ENCODE peak calls at places on chromosomes 1 and 21, in four cellular contexts. L is K562, D is GM12891, P is GM12878. A is an unnamed sample.

GRCh38 chr1:29849038-29849750 is 612.9 kb downstream of the PTPRU start:
- DNase-seq in L (peak), P (peak), D (peak), A (peak)

GRCh38 chr1:195768377-195768776 is 839.9 kb downstream of the KCNT2 start:
- DNase-seq in L (no peak), P (no peak), D (no peak), A (no peak)

GRCh38 chr1:205068457-205069035 is 15.7 kb downstream of the TMEM81 start:
- DNase-seq in P (no peak), D (no peak), L (no peak), A (no peak)

GRCh38 chr1:2563205-2563604 is 7.0 kb downstream of the TNFRSF14 start:
- DNase-seq in P (no peak), L (no peak), D (no peak), A (no peak)

GRCh38 chr1:202122639-202123335 is at the start of gene GPR37L1:
- DNase-seq in L (peak), P (no peak), D (no peak), A (no peak)

GRCh38 chr1:228871314-228872061 is 136.2 kb downstream of the RHOU start:
- DNase-seq in P (no peak), D (no peak), L (no peak), A (no peak)

GRCh38 chr1:234408757-234409156 is 35.5 kb downstream of the COA6 start:
- DNase-seq in P (no peak), L (no peak), D (no peak), A (no peak)

GRCh38 chr1:23530750-23531651 is at the start of gene E2F2:
- DNase-seq in D (peak), L (peak), P (no peak), A (peak)

GRCh38 chr1:33342041-33342723 is 21.3 kb upstream of the A3GALT2 start:
- DNase-seq in L (no peak), P (peak), D (no peak), A (no peak)

GRCh38 chr1:161805399-161806197 is 39.5 kb downstream of the ATF6 start:
- DNase-seq in P (no peak), L (no peak), D (no peak), A (no peak)
- TF ChIP-seq SPI1 in P (no peak), L (no peak), D (no peak), A (no peak)

GRCh38 chr21:34192646-34193285 is 119.4 kb downstream of the MRPS6 start:
- DNase-seq in P (peak), L (no peak), D (no peak), A (no peak)
- TF ChIP-seq SPI1 in P (peak), L (no peak), D (no peak), A (no peak)

DNA sequence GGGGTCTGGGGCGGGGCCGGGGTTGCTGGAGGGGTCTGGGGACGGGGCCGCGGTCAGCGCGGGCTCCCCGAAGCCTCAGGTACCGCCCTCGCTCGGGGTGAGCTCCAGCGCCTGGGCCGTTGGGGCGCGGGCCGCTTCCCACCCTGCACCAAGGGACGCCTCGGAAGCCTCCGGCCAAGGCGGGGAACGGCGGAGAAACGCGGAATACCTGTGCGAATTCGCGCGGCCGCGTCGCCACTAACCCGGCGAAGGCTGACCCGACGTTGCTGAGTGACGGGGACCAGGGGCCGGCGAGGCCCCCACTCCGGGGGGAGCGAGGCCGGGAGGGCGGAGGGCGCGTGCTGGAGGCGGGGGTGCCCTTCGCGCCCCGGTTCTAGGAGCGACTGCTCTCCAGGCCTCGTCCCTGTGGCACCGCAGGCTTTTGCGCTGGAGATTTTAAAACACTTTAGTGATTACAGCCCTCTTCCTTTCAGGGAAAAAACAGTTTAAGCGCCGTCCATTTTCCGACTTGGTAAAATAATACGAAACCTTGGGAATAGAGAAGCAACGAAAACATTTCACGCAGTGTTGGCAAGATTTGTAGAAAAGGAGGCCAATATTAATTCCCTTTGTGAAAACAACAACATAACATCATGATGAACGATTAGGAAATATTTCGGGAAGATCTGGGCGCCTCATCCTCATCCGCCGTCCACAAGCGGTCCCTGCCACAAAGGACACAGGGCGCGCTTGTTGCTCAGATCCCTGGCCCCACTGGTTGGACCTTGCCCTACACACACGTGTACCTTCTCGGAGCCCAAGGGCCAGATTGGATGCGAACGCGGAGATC is 971 bp upstream of the GNG4 start:
- DNase-seq in P (no peak), L (no peak), D (no peak), A (no peak)
- TF ChIP-seq SPI1 in P (no peak), L (no peak), D (no peak), A (no peak)

GRCh38 chr1:26288311-26288941 is 8.5 kb downstream of the SH3BGRL3 start:
- DNase-seq in P (no peak), L (peak), D (no peak), A (peak)

GRCh38 chr1:26285366-26286063 is 5.6 kb downstream of the SH3BGRL3 start:
- DNase-seq in P (no peak), L (peak), D (no peak), A (peak)

GRCh38 chr1:26286064-26286416 is 6.2 kb downstream of the SH3BGRL3 start:
- DNase-seq in P (no peak), D (no peak), L (no peak), A (no peak)

GRCh38 chr1:26289158-26290059 is 9.5 kb downstream of the SH3BGRL3 start:
- DNase-seq in P (no peak), L (no peak), D (peak), A (peak)

DNA sequence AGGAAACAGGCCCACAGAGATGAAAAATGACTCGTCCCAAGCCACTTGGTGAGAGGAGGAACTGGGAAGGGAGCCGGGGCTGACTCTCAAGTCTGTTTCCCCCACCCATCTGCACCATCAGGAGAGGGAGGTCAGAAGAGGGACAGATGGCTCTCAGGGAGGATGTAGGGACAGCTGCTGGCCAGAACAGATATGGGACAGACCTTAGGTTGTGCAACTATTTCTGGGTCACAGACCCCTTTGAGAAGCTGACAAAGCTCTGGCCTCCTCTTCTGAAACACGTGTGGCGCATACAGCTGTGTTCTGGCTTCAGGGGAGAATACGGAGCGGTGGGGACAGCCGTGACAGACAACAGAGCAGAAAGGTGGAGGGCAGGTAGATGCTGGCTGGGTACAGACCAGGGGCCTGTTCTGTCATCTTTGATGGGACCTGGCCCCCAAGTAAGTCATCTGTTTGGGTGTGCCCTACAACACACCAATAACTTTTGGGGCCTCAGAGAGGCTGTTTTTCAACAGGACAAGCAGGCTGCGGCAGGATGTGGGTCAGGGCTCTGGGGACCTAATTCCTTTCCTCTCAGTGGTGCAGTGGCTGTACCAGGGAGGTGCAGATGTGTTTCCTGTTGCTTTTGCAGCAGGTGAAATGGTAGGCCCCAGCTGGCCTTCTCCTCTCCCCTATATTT is 7.3 kb downstream of the SH3BGRL3 start:
- DNase-seq in L (peak), D (peak), P (no peak), A (peak)
- TF ChIP-seq SPI1 in L (peak), D (peak), P (peak), A (peak)

DNA sequence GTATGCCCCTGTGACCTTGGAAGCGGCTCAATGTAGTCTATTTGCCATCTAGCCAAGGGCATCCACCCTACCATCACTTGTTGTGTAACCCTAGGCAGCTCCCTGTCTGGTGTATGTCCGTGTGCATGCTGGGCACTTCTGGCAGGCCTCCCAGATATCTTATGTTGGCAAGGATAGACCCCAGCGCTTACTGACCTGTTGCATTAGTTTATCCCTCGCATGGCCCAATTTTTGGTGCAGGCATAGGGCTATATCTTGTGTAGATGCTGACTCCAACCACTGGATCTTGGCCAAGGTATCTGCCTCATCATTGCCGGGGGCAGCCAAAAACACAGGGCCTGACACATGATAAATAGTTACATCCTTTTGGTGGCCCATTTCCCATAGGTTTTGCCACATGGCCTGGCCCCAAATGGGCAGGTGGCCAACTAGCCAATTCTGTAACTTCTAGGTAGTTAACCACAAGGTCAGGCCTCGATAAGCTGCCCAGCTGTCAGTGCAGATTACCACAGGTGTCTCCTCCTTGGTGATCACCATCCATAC is 14.0 kb upstream of the TBX19 start:
- DNase-seq in D (no peak), L (no peak), P (no peak), A (no peak)
- TF ChIP-seq SPI1 in D (no peak), L (no peak), P (no peak), A (no peak)

GRCh38 chr1:27590917-27591508 is 12.9 kb downstream of the AHDC1 start:
- DNase-seq in P (no peak), L (no peak), D (no peak), A (no peak)

GRCh38 chr1:27585684-27586083 is 18.3 kb downstream of the AHDC1 start:
- DNase-seq in P (no peak), L (no peak), D (no peak), A (no peak)

GRCh38 chr1:27589841-27590426 is 14.0 kb downstream of the AHDC1 start:
- DNase-seq in L (no peak), D (no peak), P (no peak), A (no peak)

GRCh38 chr1:27589441-27589840 is 14.5 kb downstream of the AHDC1 start:
- DNase-seq in P (no peak), L (no peak), D (no peak), A (no peak)

GRCh38 chr1:27588256-27589232 is 15.4 kb downstream of the AHDC1 start:
- DNase-seq in L (no peak), D (no peak), P (no peak), A (no peak)
- TF ChIP-seq SPI1 in L (no peak), D (no peak), P (no peak), A (no peak)

DNA sequence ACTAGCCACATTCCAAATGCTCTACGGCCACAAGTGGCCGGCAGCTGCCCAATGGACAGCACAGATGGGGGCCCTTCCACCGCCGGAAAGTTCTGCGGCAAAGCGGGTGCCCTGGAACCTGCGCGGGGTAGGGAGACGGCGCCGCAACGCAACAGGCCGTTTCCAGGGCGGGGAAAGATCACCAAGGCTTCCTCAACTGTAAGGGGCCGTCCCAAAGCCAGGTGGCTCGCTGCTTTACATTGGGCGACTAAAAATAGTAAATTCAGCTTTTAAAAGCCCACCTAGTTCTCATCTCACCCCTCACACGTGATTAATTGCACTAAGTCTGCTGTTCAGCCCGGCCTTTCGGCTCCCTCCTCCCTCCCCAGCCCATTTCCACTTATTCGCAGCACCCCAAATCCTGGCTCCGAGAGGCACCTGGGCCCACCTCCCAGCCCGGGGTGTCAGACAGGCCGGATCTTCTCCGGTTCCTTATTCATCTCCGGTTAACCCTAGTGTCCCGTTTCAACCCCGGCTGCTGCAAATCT is 643 bp downstream of the CFAP298 start:
- DNase-seq in L (peak), D (peak), P (no peak), A (no peak)
- TF ChIP-seq SPI1 in L (peak), D (no peak), P (no peak), A (no peak)